ENCODE peak calls at places on chromosomes 1 and 21, in six cellular contexts. C, R, G, O, T and P are unnamed samples.

GRCh38 chr1:22114083-22115012 is 28.5 kb downstream of the WNT4 start:
- DNase-seq in C (no peak), R (peak; percentile 73), G (no peak), O (no peak), T (no peak), P (no peak)

GRCh38 chr21:38990424-38990794 is 184.7 kb downstream of the ETS2 start:
- DNase-seq in C (peak; percentile 86), R (no peak), G (no peak), O (no peak), T (no peak), P (peak; percentile 49)

GRCh38 chr1:93029317-93029716 is 49.8 kb upstream of the MTF2 start:
- DNase-seq in C (no peak), R (no peak), G (no peak), O (no peak), T (no peak), P (no peak)

GRCh38 chr1:57431400-57431799 is 7.5 kb upstream of the DAB1 start:
- DNase-seq in C (no peak), R (no peak), G (no peak), O (no peak), T (no peak), P (no peak)

GRCh38 chr1:235642021-235642942 is 7.3 kb downstream of the GNG4 start:
- DNase-seq in C (peak; percentile 80), R (no peak), G (peak; percentile 69), O (peak; percentile 70), T (no peak), P (peak; percentile 82)

GRCh38 chr1:14363191-14363590 is 235.3 kb upstream of the KAZN start:
- DNase-seq in C (no peak), R (no peak), G (no peak), O (no peak), T (no peak), P (no peak)

GRCh38 chr1:6028042-6028895 is 17.4 kb upstream of the KCNAB2 start:
- DNase-seq in C (no peak), R (peak; percentile 83), G (no peak), O (peak; percentile 93), T (no peak), P (no peak)

GRCh38 chr1:242877229-242877628 is 352.7 kb upstream of the PLD5 start:
- DNase-seq in C (no peak), R (no peak), G (no peak), O (no peak), T (no peak), P (no peak)

GRCh38 chr1:240312872-240313271 is 221.2 kb downstream of the FMN2 start:
- DNase-seq in C (no peak), R (no peak), G (no peak), O (no peak), T (no peak), P (no peak)

GRCh38 chr1:27599605-27600499 is 4.1 kb downstream of the AHDC1 start:
- DNase-seq in C (peak; percentile 48), R (no peak), G (no peak), O (no peak), T (no peak), P (no peak)

GRCh38 chr1:246971322-246971721 is 36.5 kb downstream of the ZNF695 start:
- DNase-seq in C (peak; percentile 46), R (peak; percentile 78), G (no peak), O (no peak), T (no peak), P (no peak)

GRCh38 chr1:224177356-224177999 is 5.6 kb upstream of the DEGS1 start:
- DNase-seq in C (no peak), R (no peak), G (no peak), O (no peak), T (no peak), P (no peak)

GRCh38 chr1:113434081-113434873 is 44.0 kb downstream of the MAGI3 start:
- DNase-seq in C (no peak), R (no peak), G (no peak), O (no peak), T (no peak), P (no peak)

GRCh38 chr1:64920936-64921589 is 45.3 kb downstream of the JAK1 start:
- DNase-seq in C (no peak), R (no peak), G (no peak), O (no peak), T (no peak), P (no peak)

GRCh38 chr1:22077728-22078127 is 25.2 kb downstream of the CDC42 start:
- DNase-seq in C (peak; percentile 13), R (no peak), G (no peak), O (no peak), T (no peak), P (no peak)

GRCh38 chr21:38479641-38480515 is 18.4 kb downstream of the ERG start:
- DNase-seq in C (no peak), R (no peak), G (no peak), O (no peak), T (no peak), P (no peak)

GRCh38 chr1:1230656-1231399 is 973 bp downstream of the SDF4 start:
- DNase-seq in C (no peak), R (no peak), G (no peak), O (peak; percentile 9), T (no peak), P (peak; percentile 12)

GRCh38 chr21:24208562-24209260 is 1398.6 kb downstream of the MRPL39 start:
- DNase-seq in C (no peak), R (peak; percentile 70), G (no peak), O (no peak), T (no peak), P (no peak)

GRCh38 chr1:183197762-183198161 is 11.7 kb downstream of the LAMC2 start:
- DNase-seq in C (no peak), R (no peak), G (no peak), O (no peak), T (no peak), P (no peak)

GRCh38 chr1:153616144-153616884 is at the start of gene S100A14:
- DNase-seq in C (no peak), R (peak; percentile 89), G (no peak), O (no peak), T (no peak), P (peak; percentile 39)

GRCh38 chr1:42173961-42174715 is 9.6 kb upstream of the GUCA2A start:
- DNase-seq in C (no peak), R (no peak), G (no peak), O (no peak), T (no peak), P (no peak)

GRCh38 chr1:151547119-151547899 is 7.2 kb downstream of the TUFT1 start:
- DNase-seq in C (no peak), R (no peak), G (no peak), O (no peak), T (no peak), P (no peak)

GRCh38 chr1:78070210-78070609 is 24.4 kb downstream of the GIPC2 start:
- DNase-seq in C (peak; percentile 51), R (no peak), G (no peak), O (no peak), T (no peak), P (no peak)

GRCh38 chr1:44236873-44237272 is 23.6 kb downstream of the DMAP1 start:
- DNase-seq in C (no peak), R (peak; percentile 43), G (no peak), O (no peak), T (no peak), P (no peak)

GRCh38 chr1:109161836-109162606 is 48.1 kb downstream of the ELAPOR1 start:
- DNase-seq in C (no peak), R (peak; percentile 85), G (peak; percentile 45), O (peak; percentile 86), T (no peak), P (no peak)

GRCh38 chr1:91148641-91149069 is 126.8 kb upstream of the ZNF644 start:
- DNase-seq in C (no peak), R (no peak), G (no peak), O (peak; percentile 29), T (no peak), P (no peak)

GRCh38 chr1:82994866-82995370 is 1004.0 kb downstream of the TTLL7 start:
- DNase-seq in C (no peak), R (no peak), G (no peak), O (no peak), T (no peak), P (no peak)

GRCh38 chr1:37438971-37439671 is 35.3 kb upstream of the ZC3H12A start:
- DNase-seq in C (peak; percentile 93), R (no peak), G (no peak), O (no peak), T (no peak), P (no peak)